ENCODE peak calls at places on chromosomes 5 and 9, in five cellular contexts. R, F, B, Y and J are unnamed samples.

GRCh38 chr5:133051117-133051546 is 681 bp upstream of the HSPA4 start:
- DNase-seq in B (no peak), R (no peak), Y (no peak), F (no peak), J (no peak)

GRCh38 chr9:134422301-134422700 is 96.0 kb downstream of the RXRA start:
- DNase-seq in R (no peak), F (no peak), B (no peak), Y (no peak), J (no peak)

GRCh38 chr9:89739531-89740315 is 134.9 kb downstream of the GADD45G start:
- DNase-seq in R (no peak), Y (no peak), B (no peak), F (no peak), J (no peak)

GRCh38 chr5:173354645-173355044 is 26.4 kb upstream of the STC2 start:
- DNase-seq in B (no peak), F (no peak), Y (no peak), R (no peak), J (peak)

GRCh38 chr9:76341616-76342015 is 52.6 kb downstream of the RFK start:
- DNase-seq in B (no peak), F (no peak), Y (no peak), R (no peak), J (no peak)

GRCh38 chr9:137515338-137515724 is 34.9 kb downstream of the PNPLA7 start:
- DNase-seq in B (no peak), R (no peak), F (no peak), Y (no peak), J (no peak)

GRCh38 chr5:147568710-147569109 is 58.8 kb upstream of the DPYSL3 start:
- DNase-seq in R (no peak), F (no peak), B (no peak), Y (no peak), J (no peak)

GRCh38 chr9:87445646-87446045 is 52.0 kb upstream of the DAPK1 start:
- DNase-seq in Y (no peak), R (peak), F (no peak), B (peak), J (peak)

GRCh38 chr5:131751551-131751950 is 45.3 kb downstream of the FNIP1 start:
- DNase-seq in F (no peak), B (no peak), Y (peak), R (no peak), J (no peak)

GRCh38 chr5:82119889-82120288 is 148.1 kb downstream of the ATG10 start:
- DNase-seq in Y (no peak), B (no peak), R (no peak), F (no peak), J (no peak)

DNA sequence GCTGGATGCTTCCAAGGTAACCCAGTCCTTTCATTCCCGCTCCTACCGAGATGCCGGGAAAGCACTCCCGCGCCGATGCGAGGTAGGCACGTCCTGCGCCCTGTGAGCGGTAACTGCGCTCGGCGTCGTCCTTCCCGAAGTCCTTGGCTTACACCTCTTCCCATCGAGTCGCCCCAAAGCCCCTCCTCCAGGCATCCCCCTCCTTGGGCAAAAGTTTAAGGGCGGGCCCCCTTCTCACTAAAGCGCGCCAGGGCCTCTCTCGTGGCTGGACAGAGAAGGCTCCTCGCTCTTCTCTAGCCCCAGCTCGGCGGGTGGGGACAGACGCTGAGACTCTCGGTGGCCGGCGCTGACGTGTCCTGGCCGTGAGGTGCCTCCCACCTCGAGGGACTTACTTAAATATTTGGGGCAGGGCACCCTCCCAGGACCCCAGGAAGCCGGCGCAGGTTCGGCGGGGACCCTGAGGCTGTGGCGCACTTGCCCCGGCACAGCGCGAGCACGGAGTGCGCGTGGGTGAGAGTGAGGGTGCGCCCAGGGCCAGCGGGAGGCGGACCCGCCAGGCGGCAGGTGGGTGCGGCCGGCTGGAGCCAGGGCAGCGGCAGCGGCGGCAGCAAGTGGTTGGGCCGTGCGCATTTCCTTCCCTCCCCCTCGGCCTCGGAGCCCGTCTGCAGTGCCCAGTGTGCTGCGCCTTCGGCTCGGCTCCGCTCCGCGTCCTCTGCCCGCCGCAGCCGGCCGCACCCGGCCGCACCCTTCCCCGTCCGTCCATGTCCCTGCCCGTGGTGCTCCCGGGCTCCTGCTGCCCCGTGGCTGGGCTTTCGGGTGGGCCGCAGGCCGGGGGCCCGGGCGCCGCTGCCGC is at the start of gene ENTREP1:
- DNase-seq in B (no peak), R (peak), Y (no peak), F (no peak), J (peak)
- TF ChIP-seq SUZ12 in B (peak), R (no peak), Y (no peak), F (no peak), J (peak)

GRCh38 chr9:91516781-91517180 is 93.1 kb upstream of the NFIL3 start:
- DNase-seq in B (no peak), F (no peak), R (no peak), Y (no peak), J (no peak)

GRCh38 chr9:91515074-91515687 is 91.5 kb upstream of the NFIL3 start:
- DNase-seq in F (no peak), Y (no peak), B (peak), R (peak), J (no peak)

GRCh38 chr9:91519520-91520270 is 96.1 kb upstream of the NFIL3 start:
- DNase-seq in R (no peak), B (no peak), Y (no peak), F (no peak), J (no peak)

DNA sequence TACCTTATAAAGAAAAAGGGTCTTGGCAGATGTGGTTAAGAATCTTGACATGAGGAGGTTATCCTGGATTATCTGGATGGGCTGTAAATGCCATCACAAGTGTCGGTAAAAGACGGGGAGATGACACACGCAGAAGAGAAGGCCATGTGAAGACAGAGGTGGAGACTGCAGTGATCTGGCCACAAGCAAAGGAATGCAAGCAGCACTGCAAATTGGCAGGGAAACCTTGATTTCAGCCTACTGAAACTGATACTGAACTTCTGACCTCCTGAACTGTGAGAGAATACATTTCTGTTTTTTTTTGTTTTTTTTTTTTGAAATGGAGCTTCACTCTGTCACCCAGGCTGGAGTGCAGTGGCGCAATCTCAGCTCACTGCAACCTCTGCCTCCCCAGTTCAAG is 92.4 kb upstream of the NFIL3 start:
- DNase-seq in R (no peak), Y (no peak), B (no peak), F (no peak), J (no peak)
- TF ChIP-seq SUZ12 in R (no peak), Y (no peak), B (no peak), F (no peak), J (no peak)

DNA sequence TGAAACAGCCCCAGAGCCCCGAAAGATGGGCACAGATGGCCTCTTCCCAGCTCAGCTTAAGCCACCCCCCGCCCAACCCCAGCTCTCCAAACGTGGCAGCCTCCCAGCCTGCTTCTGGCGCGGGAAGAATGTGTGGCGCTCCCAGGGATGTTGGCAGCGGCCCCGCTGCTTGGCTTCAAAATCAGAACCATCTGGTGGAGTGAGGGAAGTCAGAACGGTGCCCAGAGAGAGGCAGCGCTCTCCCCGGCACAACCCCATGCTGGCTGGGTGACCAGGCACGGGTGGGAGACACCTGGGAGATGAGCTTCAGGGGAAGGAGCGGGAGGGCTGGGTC is 72.7 kb upstream of the ORM1 start:
- DNase-seq in Y (no peak), B (no peak), R (no peak), F (no peak), J (no peak)
- TF ChIP-seq SUZ12 in Y (no peak), B (no peak), R (no peak), F (no peak), J (no peak)

GRCh38 chr5:99449786-99450185 is 521.0 kb upstream of the CHD1 start:
- DNase-seq in B (no peak), R (no peak), F (no peak), Y (no peak), J (no peak)
- TF ChIP-seq SUZ12 in B (no peak), R (no peak), F (no peak), Y (no peak), J (no peak)